ENCODE peak calls at places on chromosomes 4 and X, in six cellular contexts. Z is neural progenitor cell; B is astrocyte of the hippocampus; U is stimulated activated CD8-positive, alpha-beta memory T cell treated with anti-CD3 and anti-CD28 coated beads, Interleukin-15, amount 100 ng/mL, for 4 hours; R is activated T-helper 1 cell treated with Interleukin-2 at 50 U/mL for 16 hours; V is NCI-H345. C is an unnamed sample.
A peak's percentile ranks its signal among the peaks of the same experiment; 100 is the strongest.

GRCh38 chr4:31995943-31996901 is 1276.1 kb downstream of the PCDH7 start:
- DNase-seq in Z (peak; percentile 44), B (no peak), U (no peak), R (no peak), V (no peak), C (no peak)

GRCh38 chr4:108861339-108861738 is 98.5 kb upstream of the ETNPPL start:
- DNase-seq in Z (peak; percentile 20), B (peak; percentile 64), U (no peak), R (no peak), V (no peak), C (peak; percentile 5)

GRCh38 chrX:109719262-109719661 is 13.8 kb downstream of the ACSL4 start:
- DNase-seq in Z (no peak), B (no peak), U (no peak), R (no peak), V (peak; percentile 22), C (no peak)

GRCh38 chr4:39452153-39452859 is 6.4 kb downstream of the RPL9 start:
- DNase-seq in Z (no peak), B (no peak), U (no peak), R (no peak), V (no peak), C (no peak)

GRCh38 chrX:110964761-110965160 is 131.2 kb upstream of the PAK3 start:
- DNase-seq in Z (peak; percentile 70), B (peak; percentile 42), U (no peak), R (no peak), V (peak; percentile 70), C (no peak)

GRCh38 chr4:73844352-73844751 is 7.9 kb downstream of the CXCL6 start:
- DNase-seq in Z (no peak), B (no peak), U (no peak), R (no peak), V (no peak), C (peak; percentile 68)

GRCh38 chr4:86847576-86847975 is 1.6 kb downstream of the SLC10A6 start:
- DNase-seq in Z (no peak), B (no peak), U (no peak), R (no peak), V (no peak), C (no peak)

GRCh38 chr4:145881991-145882390 is 56.6 kb downstream of the ZNF827 start:
- DNase-seq in Z (no peak), B (no peak), U (no peak), R (no peak), V (peak; percentile 85), C (no peak)

C was measured in M059J.